ENCODE peak calls at places on chromosomes 7 and 10, in seven cellular contexts. N is CD8-positive, alpha-beta memory T cell; A is mesenchymal stem cell; O is esophagus squamous epithelium; S is small intestine; P is fibroblast of lung; H is MM.1S. I is an unnamed sample.

GRCh38 chr10:94205370-94205930 is 157.3 kb downstream of the NOC3L start:
- DNase-seq in O (no peak), H (no peak), N (no peak), A (no peak), P (peak; percentile 53), S (no peak), I (no peak)

GRCh38 chr10:15433850-15434537 is 62.9 kb upstream of the FAM171A1 start:
- DNase-seq in P (peak; percentile 68), S (peak; percentile 55), A (peak; percentile 71), O (no peak), N (no peak), H (peak; percentile 59), I (no peak)

GRCh38 chr10:31906039-31906438 is 22.6 kb downstream of the ARHGAP12 start:
- DNase-seq in H (no peak), A (peak; percentile 40), S (no peak), P (no peak), O (no peak), N (no peak), I (no peak)

GRCh38 chr10:8211631-8212030 is 157.1 kb downstream of the GATA3 start:
- DNase-seq in A (no peak), S (no peak), H (no peak), N (no peak), P (no peak), O (no peak), I (no peak)

GRCh38 chr10:132062181-132062515 is 3.6 kb upstream of the JAKMIP3 start:
- DNase-seq in H (no peak), S (no peak), O (no peak), N (no peak), P (no peak), A (no peak), I (no peak)

GRCh38 chr10:73772280-73773151 is 9.3 kb upstream of the CHCHD1 start:
- DNase-seq in S (peak; percentile 83), O (peak; percentile 37), A (peak; percentile 87), P (peak; percentile 78), N (peak; percentile 72), H (peak; percentile 75), I (peak; percentile 72)

GRCh38 chr10:12697741-12698140 is 303.8 kb downstream of the CCDC3 start:
- DNase-seq in O (no peak), S (no peak), A (no peak), H (no peak), P (no peak), N (no peak), I (no peak)

GRCh38 chr7:74455933-74456332 is 2.2 kb downstream of the GTF2IRD1 start:
- DNase-seq in H (no peak), A (peak; percentile 6), N (no peak), O (no peak), S (peak; percentile 35), P (peak; percentile 50), I (no peak)

GRCh38 chr7:96131525-96131924 is 190.4 kb downstream of the SLC25A13 start:
- DNase-seq in H (no peak), A (no peak), O (no peak), P (no peak), S (no peak), N (no peak), I (no peak)

GRCh38 chr10:114262478-114262877 is 23.4 kb downstream of the VWA2 start:
- DNase-seq in O (no peak), S (no peak), A (no peak), P (no peak), H (no peak), N (no peak), I (no peak)

GRCh38 chr7:64733550-64734240 is 60.5 kb upstream of the ZNF138 start:
- DNase-seq in A (no peak), N (no peak), P (no peak), H (no peak), S (no peak), O (no peak), I (no peak)

GRCh38 chr7:122691569-122692235 is 7.2 kb downstream of the RNF133 start:
- DNase-seq in H (no peak), S (no peak), A (no peak), N (no peak), O (no peak), P (no peak), I (no peak)

GRCh38 chr7:147245274-147245673 is 1128.7 kb downstream of the CNTNAP2 start:
- DNase-seq in N (no peak), A (peak; percentile 6), O (no peak), P (peak; percentile 45), H (peak; percentile 74), S (peak; percentile 30), I (no peak)

GRCh38 chr10:43109671-43110249 is 28.5 kb upstream of the CSGALNACT2 start:
- DNase-seq in S (no peak), H (peak; percentile 4), A (no peak), N (no peak), P (no peak), O (no peak), I (no peak)

GRCh38 chr10:80453715-80454525 is at the start of gene TSPAN14:
- DNase-seq in H (peak; percentile 85), N (peak; percentile 70), O (peak; percentile 44), P (peak; percentile 81), A (peak; percentile 84), S (peak; percentile 86), I (peak; percentile 71)

GRCh38 chr10:132111871-132112341 is 46.2 kb downstream of the JAKMIP3 start:
- DNase-seq in P (no peak), A (no peak), S (no peak), N (no peak), O (no peak), H (no peak), I (no peak)

GRCh38 chr7:2043316-2044039 is 189.3 kb downstream of the MAD1L1 start:
- DNase-seq in N (no peak), H (no peak), A (no peak), S (no peak), P (no peak), O (no peak), I (no peak)

GRCh38 chr7:24318326-24318725 is 34.3 kb downstream of the NPY start:
- DNase-seq in S (no peak), H (no peak), O (no peak), P (no peak), A (no peak), N (no peak), I (no peak)

GRCh38 chr10:44811072-44811471 is 100.1 kb upstream of the TMEM72 start:
- DNase-seq in N (no peak), O (no peak), P (no peak), S (no peak), A (peak; percentile 73), H (no peak), I (no peak)

GRCh38 chr10:77350134-77350533 is 287.5 kb downstream of the KCNMA1 start:
- DNase-seq in P (no peak), A (no peak), O (no peak), N (no peak), S (no peak), H (no peak), I (no peak)

GRCh38 chr10:49744091-49744685 is 17.9 kb downstream of the OGDHL start:
- DNase-seq in O (no peak), P (no peak), A (no peak), S (no peak), N (no peak), H (no peak), I (no peak)

GRCh38 chr7:68888971-68889385 is 709.3 kb upstream of the AUTS2 start:
- DNase-seq in A (no peak), N (no peak), O (no peak), H (no peak), P (no peak), S (no peak), I (no peak)

GRCh38 chr10:1109795-1110673 is 53.8 kb downstream of the WDR37 start:
- DNase-seq in H (peak; percentile 9), O (no peak), S (peak; percentile 85), P (peak; percentile 74), A (peak; percentile 88), N (peak; percentile 58), I (peak; percentile 61)

GRCh38 chr7:155713382-155713781 is 68.9 kb downstream of the RBM33 start:
- DNase-seq in O (no peak), P (no peak), N (no peak), A (no peak), S (peak; percentile 48), H (no peak), I (no peak)

GRCh38 chr7:155711081-155711480 is 66.6 kb downstream of the RBM33 start:
- DNase-seq in O (no peak), N (no peak), S (no peak), A (no peak), H (peak; percentile 1), P (no peak), I (no peak)

GRCh38 chr7:155714702-155715101 is 70.2 kb downstream of the RBM33 start:
- DNase-seq in H (no peak), A (no peak), S (no peak), O (no peak), N (no peak), P (no peak), I (no peak)

GRCh38 chr7:155717010-155717744 is 72.7 kb downstream of the RBM33 start:
- DNase-seq in H (no peak), N (no peak), P (no peak), O (no peak), S (no peak), A (no peak), I (no peak)

DNA sequence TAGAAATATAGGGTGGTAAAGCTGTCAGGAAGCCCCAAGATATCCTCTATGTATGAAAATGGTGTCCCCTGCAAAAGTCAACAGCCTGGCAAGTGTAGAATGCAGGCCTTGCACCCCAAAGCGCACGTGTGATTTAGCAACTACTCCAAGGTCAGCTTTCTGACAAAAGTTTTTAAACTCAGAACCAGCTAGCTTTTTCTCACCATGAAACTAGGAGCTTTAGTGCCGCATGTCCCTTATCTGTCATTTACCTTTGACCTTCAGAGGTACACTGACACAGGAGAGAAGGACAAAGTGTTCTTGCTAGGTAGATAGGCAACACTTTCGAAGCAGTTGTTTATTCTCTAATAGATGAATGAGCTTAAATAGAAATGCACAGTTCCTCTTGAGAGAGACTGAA is 70.9 kb downstream of the RBM33 start:
- DNase-seq in N (no peak), P (no peak), O (no peak), H (no peak), S (peak; percentile 80), A (no peak), I (no peak)
- H3K36me3 ChIP-seq in N (peaks cover 20% of the 10 kb centered on the region), P (peaks cover 9% of the 10 kb centered on the region), O (peaks cover 17% of the 10 kb centered on the region), H (peaks cover 9% of the 10 kb centered on the region), S (peaks cover 12% of the 10 kb centered on the region), A (peaks cover 81% of the 10 kb centered on the region), I (peaks cover 51% of the 10 kb centered on the region)

GRCh38 chr10:7193369-7193768 is 217.5 kb downstream of the SFMBT2 start:
- DNase-seq in H (no peak), P (no peak), N (no peak), A (no peak), S (no peak), O (no peak), I (no peak)
- H3K36me3 ChIP-seq in H (peaks cover 2% of the 10 kb centered on the region), P (no peaks in the 10 kb centered on the region), N (peaks cover 15% of the 10 kb centered on the region), A (peaks cover 25% of the 10 kb centered on the region), S (peaks cover 3% of the 10 kb centered on the region), O (no peaks in the 10 kb centered on the region), I (peaks cover 2% of the 10 kb centered on the region)

GRCh38 chr7:131027287-131027773 is 293.3 kb upstream of the KLF14 start:
- DNase-seq in N (no peak), P (peak; percentile 84), A (peak; percentile 95), S (no peak), H (no peak), O (no peak), I (peak; percentile 39)
- H3K36me3 ChIP-seq in N (no peaks in the 10 kb centered on the region), P (no peaks in the 10 kb centered on the region), A (peaks cover 59% of the 10 kb centered on the region), S (no peaks in the 10 kb centered on the region), H (no peaks in the 10 kb centered on the region), O (no peaks in the 10 kb centered on the region), I (no peaks in the 10 kb centered on the region)

DNA sequence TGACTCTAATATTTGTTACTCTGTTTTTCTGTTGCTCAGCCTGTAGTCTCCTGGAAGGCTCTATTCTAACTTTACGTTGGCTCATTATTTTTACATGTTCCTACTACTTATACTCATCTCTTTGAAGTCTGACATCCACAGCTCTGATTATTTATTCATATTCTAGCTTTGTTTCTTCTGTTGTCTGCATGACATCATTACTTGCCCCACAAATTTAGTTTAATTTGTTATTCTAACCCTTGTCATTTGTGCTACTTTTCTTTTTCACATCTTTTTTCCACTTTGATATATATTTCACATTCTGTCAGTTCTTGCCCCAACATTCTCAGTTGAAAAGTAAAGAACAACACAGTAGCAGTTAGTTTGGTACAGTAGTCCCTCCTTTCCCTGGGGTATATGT is 51.1 kb downstream of the KMT2E start:
- DNase-seq in S (no peak), O (no peak), P (no peak), N (no peak), A (no peak), H (no peak), I (no peak)
- H3K36me3 ChIP-seq in S (peaks cover 4% of the 10 kb centered on the region), O (no peaks in the 10 kb centered on the region), P (peaks cover 9% of the 10 kb centered on the region), N (peaks cover 24% of the 10 kb centered on the region), A (peaks cover 95% of the 10 kb centered on the region), H (peaks cover 10% of the 10 kb centered on the region), I (peaks cover 58% of the 10 kb centered on the region)

I was measured in effector memory CD4-positive, alpha-beta T cell.